ENCODE peak calls at places on chromosomes 3 and 15, in nine cellular contexts. A is hypothalamus, B is left cardiac atrium, L is HS-27A, G is EL, E is ACHN, J is H9, F is NCI-H1694 treated with DMSO at 0.1 percent for 48 hours, W is renal cortical epithelial cell. M is an unnamed sample.
A peak's percentile ranks its signal among the peaks of the same experiment; 100 is the strongest.

GRCh38 chr15:25731411-25731810 is 131.7 kb downstream of the ATP10A start:
- DNase-seq in A (no peak), B (no peak), L (no peak), G (no peak), E (no peak), J (no peak), F (no peak), W (no peak), M (no peak)

GRCh38 chr15:26082833-26083174 is 219.7 kb upstream of the ATP10A start:
- DNase-seq in A (no peak), B (no peak), L (peak; percentile 0), G (no peak), E (peak; percentile 37), J (no peak), F (peak; percentile 23), W (peak; percentile 12), M (no peak)

GRCh38 chr3:54343495-54343894 is 221.1 kb downstream of the CACNA2D3 start:
- DNase-seq in A (no peak), B (no peak), L (no peak), G (no peak), E (no peak), J (no peak), F (no peak), W (no peak), M (no peak)

GRCh38 chr3:196666001-196666867 is 26.7 kb downstream of the NRROS start:
- DNase-seq in A (no peak), B (no peak), L (no peak), G (peak; percentile 75), E (no peak), J (peak; percentile 90), F (peak; percentile 98), W (peak; percentile 44), M (peak; percentile 78)

GRCh38 chr3:85835857-85836470 is 877.2 kb downstream of the CADM2 start:
- DNase-seq in A (no peak), B (no peak), L (no peak), G (no peak), E (no peak), J (no peak), F (no peak), W (peak; percentile 19), M (no peak)

GRCh38 chr3:187086831-187087230 is 52.5 kb downstream of the RPL39L start:
- DNase-seq in A (no peak), B (no peak), L (no peak), G (no peak), E (no peak), J (no peak), F (no peak), W (no peak), M (no peak)

GRCh38 chr3:111151438-111151837 is 79.8 kb downstream of the NECTIN3 start:
- DNase-seq in A (no peak), B (no peak), L (peak; percentile 72), G (peak; percentile 81), E (peak; percentile 68), J (no peak), F (no peak), W (peak; percentile 84), M (no peak)

GRCh38 chr3:123773681-123774431 is 110.3 kb downstream of the MYLK start:
- DNase-seq in A (no peak), B (peak; percentile 40), L (no peak), G (peak; percentile 80), E (no peak), J (no peak), F (no peak), W (peak; percentile 66), M (no peak)

M was measured in glutamatergic neuron.